ENCODE peak calls at places on chromosomes 11 and 22, in four cellular contexts. X, Q, M and O are unnamed samples.

GRCh38 chr11:44427432-44427831 is 117.5 kb upstream of the ALX4 start:
- DNase-seq in X (no peak), Q (no peak), M (no peak), O (no peak)

GRCh38 chr22:33921576-33922181 is 1.4 kb upstream of the LARGE1 start:
- DNase-seq in X (peak), Q (peak), M (peak), O (peak)

GRCh38 chr11:129944696-129945095 is 49.3 kb upstream of the NFRKB start:
- DNase-seq in X (no peak), Q (no peak), M (no peak), O (no peak)

GRCh38 chr11:37984991-37985390 is 1387.0 kb upstream of the RAG2 start:
- DNase-seq in X (no peak), Q (no peak), M (no peak), O (peak)

GRCh38 chr11:3003396-3004231 is 11.5 kb upstream of the NAP1L4 start:
- DNase-seq in X (no peak), Q (peak), M (peak), O (no peak)

GRCh38 chr22:19713650-19714319 is 518 bp upstream of the SEPTIN5 start:
- DNase-seq in X (no peak), Q (no peak), M (no peak), O (no peak)

GRCh38 chr11:29173660-29174062 is 843.2 kb downstream of the KCNA4 start:
- DNase-seq in X (no peak), Q (peak), M (no peak), O (peak)

GRCh38 chr22:45996241-45997076 is 19.5 kb upstream of the WNT7B start:
- DNase-seq in X (peak), Q (peak), M (peak), O (peak)

GRCh38 chr11:65187146-65187675 is 5.5 kb downstream of the CAPN1 start:
- DNase-seq in X (no peak), Q (no peak), M (no peak), O (no peak)

GRCh38 chr11:35274909-35275807 is 136.2 kb downstream of the CD44 start:
- DNase-seq in X (no peak), Q (no peak), M (peak), O (no peak)

GRCh38 chr22:27679722-27680488 is 121.7 kb downstream of the MN1 start:
- DNase-seq in X (no peak), Q (no peak), M (no peak), O (no peak)

GRCh38 chr11:10908215-10908990 is 50.5 kb upstream of the ZBED5 start:
- DNase-seq in X (no peak), Q (peak), M (no peak), O (peak)

GRCh38 chr11:128733440-128734115 is 39.7 kb downstream of the FLI1 start:
- DNase-seq in X (peak), Q (peak), M (no peak), O (peak)

GRCh38 chr11:62713343-62713742 is 5.9 kb downstream of the GNG3 start:
- DNase-seq in X (no peak), Q (no peak), M (no peak), O (no peak)

GRCh38 chr11:94675239-94675638 is 92.9 kb upstream of the AMOTL1 start:
- DNase-seq in X (no peak), Q (no peak), M (no peak), O (no peak)

GRCh38 chr11:13963949-13964770 is 1.6 kb downstream of the SPON1 start:
- DNase-seq in X (no peak), Q (no peak), M (peak), O (no peak)

GRCh38 chr11:13962562-13963168 is at the start of gene SPON1:
- DNase-seq in X (no peak), Q (peak), M (peak), O (peak)

GRCh38 chr11:13965337-13965736 is 2.8 kb downstream of the SPON1 start:
- DNase-seq in X (no peak), Q (no peak), M (peak), O (no peak)

GRCh38 chr11:13963169-13963948 is 836 bp downstream of the SPON1 start:
- DNase-seq in X (no peak), Q (peak), M (peak), O (no peak)

GRCh38 chr11:13962198-13962561 is 343 bp upstream of the SPON1 start:
- DNase-seq in X (no peak), Q (no peak), M (no peak), O (no peak)
- H3K4me3 ChIP-seq in X (no peak), Q (peak), M (no peak), O (no peak)

DNA sequence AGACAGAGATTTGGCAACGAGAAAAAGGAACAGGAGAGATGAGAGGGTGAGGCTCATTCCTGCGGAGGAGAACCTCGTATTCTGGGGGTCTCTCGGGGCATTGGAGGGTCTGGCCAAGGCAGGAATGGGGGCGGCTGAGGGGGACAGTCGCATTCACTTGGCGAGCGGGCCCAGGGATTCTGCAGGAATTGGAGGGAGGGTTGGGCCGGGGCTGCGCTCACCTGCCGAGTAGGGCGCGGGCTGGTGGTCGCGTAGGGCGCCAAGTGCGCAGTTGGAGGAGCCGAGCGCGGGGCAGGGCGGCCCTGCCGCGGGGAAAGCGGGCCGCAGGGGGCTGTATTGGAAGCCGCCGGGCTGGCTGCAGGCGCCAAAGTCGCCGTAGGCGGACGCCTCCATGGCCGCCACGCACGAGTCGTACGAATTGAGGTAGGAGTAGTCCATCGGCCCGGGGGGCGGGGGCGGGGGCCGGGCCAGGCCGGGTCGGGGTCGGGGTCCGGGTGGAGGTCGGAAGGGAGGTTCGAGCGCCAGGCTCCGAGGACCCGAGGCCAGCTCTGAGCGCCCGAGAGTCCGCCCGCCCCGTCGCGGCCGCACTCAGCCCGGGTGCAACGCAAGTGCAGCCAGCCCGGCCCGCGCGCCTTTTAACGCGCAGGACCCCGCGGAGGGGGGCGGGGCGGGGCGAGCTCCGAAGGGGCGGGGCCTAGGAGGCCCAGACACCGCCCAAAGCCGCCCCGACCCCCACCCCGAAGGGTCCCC is at the start of gene PHOX2A:
- DNase-seq in X (no peak), Q (no peak), M (no peak), O (no peak)
- H3K4me3 ChIP-seq in X (no peak), Q (no peak), M (no peak), O (no peak)

GRCh38 chr11:67117667-67118058 is 1.4 kb upstream of the KDM2A start:
- DNase-seq in X (peak), Q (no peak), M (peak), O (no peak)
- H3K4me3 ChIP-seq in X (peak), Q (no peak), M (peak), O (no peak)

GRCh38 chr22:18033204-18033998 is 9.0 kb upstream of the MICAL3 start:
- DNase-seq in X (no peak), Q (peak), M (no peak), O (peak)

GRCh38 chr22:18029686-18030267 is 5.4 kb upstream of the MICAL3 start:
- DNase-seq in X (no peak), Q (no peak), M (no peak), O (no peak)

GRCh38 chr22:18032455-18033101 is 8.2 kb upstream of the MICAL3 start:
- DNase-seq in X (no peak), Q (peak), M (no peak), O (peak)

GRCh38 chr22:18034076-18034475 is 9.7 kb upstream of the MICAL3 start:
- DNase-seq in X (no peak), Q (no peak), M (no peak), O (no peak)

DNA sequence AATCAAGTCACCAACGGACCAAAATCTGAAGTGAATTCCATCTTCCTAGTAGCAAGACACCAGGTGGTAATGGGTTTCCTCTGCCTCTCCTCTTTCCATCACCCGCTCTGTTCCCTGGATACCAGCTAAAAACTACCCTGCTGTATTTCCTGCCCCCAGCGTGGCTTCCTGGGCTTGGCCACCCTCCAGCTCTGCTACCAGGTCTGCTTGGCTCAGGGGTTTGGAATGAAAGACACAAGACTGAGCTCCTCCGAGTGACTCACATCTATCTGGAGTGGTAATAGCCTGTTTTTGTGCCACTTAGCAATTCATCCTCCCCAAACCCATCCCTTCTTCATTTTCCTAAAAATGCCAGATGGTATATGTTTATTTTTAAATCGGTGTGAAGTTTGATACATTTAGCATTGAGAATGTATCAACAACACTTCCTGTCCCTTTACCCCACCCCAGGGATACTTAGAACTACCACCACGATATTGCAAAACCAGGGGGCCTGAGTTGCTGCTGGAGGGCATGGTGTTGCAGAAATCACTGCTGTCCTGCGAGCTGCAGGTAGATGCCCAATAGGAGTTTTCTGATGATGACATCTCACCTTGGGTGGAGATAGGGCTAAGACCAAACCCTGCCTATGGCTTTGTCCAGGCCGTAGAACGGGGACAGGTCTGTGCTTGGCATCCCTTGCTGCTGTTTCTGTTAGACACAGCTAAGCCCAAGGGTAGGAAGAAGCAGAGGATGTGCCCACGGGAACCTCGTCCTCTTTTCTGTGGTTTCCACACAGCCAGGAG is 7.5 kb upstream of the MICAL3 start:
- DNase-seq in X (no peak), Q (peak), M (no peak), O (peak)
- H3K4me3 ChIP-seq in X (no peak), Q (no peak), M (no peak), O (no peak)

DNA sequence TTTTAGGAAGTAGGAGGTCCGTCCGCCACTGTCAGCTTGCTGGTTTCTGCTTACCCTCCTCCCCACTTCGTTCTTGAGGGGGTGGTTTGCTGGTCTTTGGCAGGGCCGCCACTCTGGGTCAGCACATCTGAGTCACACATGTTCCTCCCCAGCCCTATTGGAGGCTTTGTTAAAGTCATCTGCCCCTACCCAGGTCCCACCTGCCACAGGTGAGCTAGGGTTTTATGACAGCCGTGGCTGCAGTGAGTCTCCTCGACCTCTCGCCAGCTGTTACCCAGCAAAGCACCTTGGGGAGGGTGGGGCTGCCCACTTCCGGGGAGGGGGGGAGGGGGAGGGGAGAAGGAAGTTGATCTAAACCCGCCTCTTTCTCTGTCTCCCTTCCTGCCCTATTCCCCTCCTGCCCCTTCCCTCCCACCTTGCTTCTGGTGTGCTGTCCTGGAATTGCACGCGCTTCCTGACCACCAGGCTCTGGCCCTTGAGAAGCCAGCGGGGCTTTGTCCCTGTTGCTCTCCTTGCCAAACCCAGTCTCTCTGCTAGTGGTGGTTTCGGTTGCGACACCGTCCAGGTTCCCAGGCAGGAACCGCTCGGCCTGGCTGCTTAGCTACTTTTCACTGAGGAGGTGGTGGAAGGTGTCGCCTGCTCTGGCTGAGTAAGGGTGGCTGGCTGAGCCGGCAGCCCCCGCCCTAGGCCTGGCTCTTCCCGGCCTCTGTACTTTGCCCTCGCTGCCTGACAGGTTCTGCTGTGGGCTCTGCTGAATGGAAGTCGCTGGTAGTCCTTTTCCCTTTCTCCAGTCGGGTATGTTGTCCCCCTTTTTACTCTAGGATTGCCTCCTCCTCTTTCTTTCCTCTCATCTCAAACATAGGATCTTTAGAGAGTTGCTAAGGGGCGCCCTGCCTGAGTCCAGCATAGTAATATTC is 28.5 kb downstream of the RCOR2 start:
- DNase-seq in X (peak), Q (peak), M (peak), O (peak)
- H3K4me3 ChIP-seq in X (peak), Q (peak), M (peak), O (peak)

GRCh38 chr11:20156280-20156875 is 3.9 kb downstream of the DBX1 start:
- DNase-seq in X (no peak), Q (no peak), M (peak), O (no peak)
- H3K4me3 ChIP-seq in X (no peak), Q (no peak), M (no peak), O (no peak)

GRCh38 chr11:13964771-13965074 is 2.2 kb downstream of the SPON1 start:
- DNase-seq in X (no peak), Q (no peak), M (no peak), O (no peak)
- H3K4me3 ChIP-seq in X (no peak), Q (peak), M (no peak), O (no peak)

GRCh38 chr11:82899957-82900276 is 313 bp downstream of the PRCP start:
- DNase-seq in X (no peak), Q (peak), M (no peak), O (no peak)
- H3K4me3 ChIP-seq in X (peak), Q (peak), M (peak), O (peak)

GRCh38 chr11:77067776-77068460 is 1.1 kb downstream of the CAPN5 start:
- DNase-seq in X (no peak), Q (no peak), M (peak), O (no peak)
- H3K4me3 ChIP-seq in X (no peak), Q (peak), M (peak), O (peak)

GRCh38 chr22:35900483-35901168 is 128.0 kb downstream of the RBFOX2 start:
- DNase-seq in X (no peak), Q (peak), M (no peak), O (peak)
- H3K4me3 ChIP-seq in X (no peak), Q (no peak), M (no peak), O (no peak)